ENCODE peak calls at places on chromosomes 5 and 9, in six cellular contexts. L, T, S, R, Q and G are unnamed samples.

GRCh38 chr9:19232830-19233194 is 2.3 kb downstream of the DENND4C start:
- DNase-seq in S (no peak), R (no peak), Q (peak), L (no peak), T (peak), G (no peak)

GRCh38 chr9:31820426-31820825 is 564.0 kb upstream of the ACO1 start:
- DNase-seq in S (no peak), L (no peak), Q (no peak), T (no peak), R (no peak), G (no peak)

GRCh38 chr5:113242481-113243348 is 192.1 kb downstream of the TSSK1B start:
- DNase-seq in T (no peak), S (no peak), Q (no peak), R (no peak), L (no peak), G (no peak)

GRCh38 chr9:96382839-96383164 is 709 bp downstream of the SLC35D2 start:
- DNase-seq in S (no peak), T (no peak), L (no peak), R (no peak), Q (no peak), G (no peak)

GRCh38 chr5:124263680-124264491 is 482.6 kb downstream of the ZNF608 start:
- DNase-seq in R (no peak), T (peak), S (peak), L (no peak), Q (no peak), G (no peak)

GRCh38 chr9:116096853-116097252 is 56.7 kb upstream of the PAPPA start:
- DNase-seq in T (no peak), L (no peak), S (no peak), Q (no peak), R (no peak), G (no peak)

GRCh38 chr5:177339107-177339638 is 12.3 kb downstream of the LMAN2 start:
- DNase-seq in S (no peak), T (peak), Q (no peak), R (no peak), L (no peak), G (no peak)

GRCh38 chr5:91706785-91707520 is 323.8 kb upstream of the ARRDC3 start:
- DNase-seq in T (no peak), R (no peak), L (no peak), Q (no peak), S (no peak), G (no peak)

GRCh38 chr9:32422237-32422806 is 37.9 kb downstream of the ACO1 start:
- DNase-seq in L (no peak), R (no peak), S (no peak), Q (no peak), T (no peak), G (no peak)

GRCh38 chr5:19001054-19001453 is 986.9 kb downstream of the CDH18 start:
- DNase-seq in R (no peak), S (no peak), T (peak), Q (no peak), L (no peak), G (no peak)

GRCh38 chr9:135887021-135887507 is 20.3 kb downstream of the CAMSAP1 start:
- DNase-seq in S (no peak), L (no peak), R (no peak), Q (no peak), T (no peak), G (no peak)

GRCh38 chr9:81823672-81824554 is 104.3 kb upstream of the SPATA31D4 start:
- DNase-seq in Q (no peak), S (no peak), T (no peak), R (no peak), L (no peak), G (no peak)

GRCh38 chr5:165035520-165035919 is 1530.1 kb downstream of the MAT2B start:
- DNase-seq in T (no peak), Q (no peak), R (no peak), L (no peak), S (no peak), G (no peak)

GRCh38 chr9:108691614-108692013 is 164.2 kb downstream of the ACTL7B start:
- DNase-seq in T (peak), Q (no peak), R (no peak), L (peak), S (no peak), G (no peak)

GRCh38 chr5:157253547-157253946 is 12.4 kb upstream of the CYFIP2 start:
- DNase-seq in S (peak), T (no peak), Q (peak), R (peak), L (peak), G (peak)

GRCh38 chr5:58466939-58467338 is 7.1 kb upstream of the PLK2 start:
- DNase-seq in S (peak), L (peak), Q (no peak), R (no peak), T (no peak), G (no peak)

GRCh38 chr5:177096162-177097015 is 9.7 kb downstream of the FGFR4 start:
- DNase-seq in R (no peak), S (no peak), T (no peak), L (no peak), Q (no peak), G (no peak)

GRCh38 chr5:135729582-135729879 is 104.9 kb upstream of the SLC25A48 start:
- DNase-seq in T (no peak), S (no peak), R (no peak), L (no peak), Q (no peak), G (no peak)

GRCh38 chr5:135005076-135005475 is 29.0 kb downstream of the PITX1 start:
- DNase-seq in L (no peak), S (no peak), Q (no peak), R (no peak), T (no peak), G (no peak)

GRCh38 chr5:147835386-147835798 is 3.9 kb upstream of the SPINK1 start:
- DNase-seq in S (no peak), T (peak), R (no peak), L (no peak), Q (no peak), G (no peak)

GRCh38 chr9:121783523-121784507 is 132.4 kb downstream of the DAB2IP start:
- DNase-seq in Q (no peak), T (no peak), L (peak), R (no peak), S (peak), G (no peak)

GRCh38 chr9:76004526-76004925 is 114.1 kb downstream of the PCSK5 start:
- DNase-seq in S (no peak), R (no peak), L (no peak), T (no peak), Q (no peak), G (no peak)
- TF ChIP-seq CTCF in S (no peak), R (no peak), L (no peak), T (no peak), Q (no peak), G (no peak)

GRCh38 chr9:107481035-107481434 is 8.5 kb downstream of the KLF4 start:
- DNase-seq in L (no peak), S (no peak), T (no peak), Q (no peak), R (no peak), G (no peak)
- TF ChIP-seq CTCF in L (peak), S (no peak), T (peak), Q (peak), R (peak), G (peak)

DNA sequence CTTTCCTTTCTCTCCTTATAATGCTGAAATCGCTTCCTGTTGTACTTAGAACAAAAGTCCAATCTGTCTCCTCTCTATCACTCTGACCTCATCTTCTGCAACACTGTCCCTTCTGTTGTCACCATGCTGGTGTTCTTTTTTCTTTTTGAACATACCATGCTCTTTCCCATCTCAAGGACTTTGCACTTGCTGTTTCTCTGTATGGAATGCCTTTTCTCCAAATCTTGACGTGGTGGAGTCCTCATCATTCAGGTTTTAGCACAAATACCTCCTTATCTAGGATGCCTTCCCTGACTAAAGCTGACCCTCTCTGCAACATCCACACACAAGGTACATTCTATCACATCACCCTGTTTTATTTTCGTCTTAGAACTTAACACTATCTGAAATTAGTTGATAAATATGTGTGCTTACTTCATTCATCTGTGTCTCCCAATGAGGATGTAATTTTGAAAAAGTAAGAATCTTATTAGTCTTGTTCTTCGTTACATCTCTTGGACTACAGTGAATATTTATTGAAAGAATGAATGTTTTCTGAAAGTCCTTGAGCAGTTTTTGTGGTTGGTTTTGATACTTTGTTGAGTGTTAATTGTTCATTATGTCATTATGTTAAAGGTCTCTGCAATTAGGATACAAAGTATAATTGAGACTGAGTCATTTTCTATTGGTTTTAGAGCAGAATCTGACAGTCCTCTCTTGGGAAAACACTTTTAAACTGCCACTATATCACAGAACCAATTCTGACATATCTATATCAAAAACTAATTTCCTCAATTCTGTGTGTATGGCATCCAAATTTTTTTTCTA is 145.3 kb upstream of the RASA1 start:
- DNase-seq in R (no peak), T (no peak), Q (no peak), S (no peak), L (no peak), G (no peak)
- TF ChIP-seq CTCF in R (no peak), T (no peak), Q (no peak), S (no peak), L (no peak), G (no peak)

GRCh38 chr5:75331095-75332090 is 5.6 kb upstream of the HMGCR start:
- DNase-seq in Q (no peak), S (no peak), R (no peak), T (no peak), L (no peak), G (no peak)
- TF ChIP-seq CTCF in Q (no peak), S (peak), R (peak), T (no peak), L (no peak), G (no peak)

GRCh38 chr5:172010278-172010677 is 3.8 kb upstream of the FBXW11 start:
- DNase-seq in T (no peak), Q (no peak), L (no peak), S (no peak), R (no peak), G (no peak)
- TF ChIP-seq CTCF in T (no peak), Q (peak), L (no peak), S (peak), R (no peak), G (peak)

GRCh38 chr9:113587471-113588031 is 124.0 kb downstream of the RGS3 start:
- DNase-seq in T (peak), L (no peak), R (peak), S (peak), Q (no peak), G (no peak)
- TF ChIP-seq CTCF in T (no peak), L (peak), R (peak), S (peak), Q (no peak), G (peak)

DNA sequence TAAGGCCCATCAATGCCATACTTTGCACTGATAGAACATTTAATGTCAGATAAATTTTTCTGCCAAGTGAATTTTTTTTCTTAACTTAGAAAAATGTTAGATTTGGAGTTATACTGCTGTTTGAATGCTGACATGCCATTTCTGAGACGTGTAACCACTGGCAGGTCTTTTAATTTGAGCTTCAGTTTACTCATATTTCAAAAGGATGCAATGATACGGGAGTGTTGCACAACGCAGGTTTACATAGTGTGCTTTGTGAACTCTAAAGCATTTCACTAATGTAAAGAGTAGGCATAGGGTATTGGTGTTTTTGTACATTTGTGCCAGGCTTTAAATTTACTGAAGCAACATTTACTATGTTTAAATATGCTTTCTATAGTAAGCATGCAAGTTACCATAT is 4.2 kb downstream of the ZBTB43 start:
- DNase-seq in R (no peak), S (no peak), Q (no peak), T (peak), L (no peak), G (no peak)
- TF ChIP-seq CTCF in R (no peak), S (no peak), Q (no peak), T (no peak), L (no peak), G (no peak)

DNA sequence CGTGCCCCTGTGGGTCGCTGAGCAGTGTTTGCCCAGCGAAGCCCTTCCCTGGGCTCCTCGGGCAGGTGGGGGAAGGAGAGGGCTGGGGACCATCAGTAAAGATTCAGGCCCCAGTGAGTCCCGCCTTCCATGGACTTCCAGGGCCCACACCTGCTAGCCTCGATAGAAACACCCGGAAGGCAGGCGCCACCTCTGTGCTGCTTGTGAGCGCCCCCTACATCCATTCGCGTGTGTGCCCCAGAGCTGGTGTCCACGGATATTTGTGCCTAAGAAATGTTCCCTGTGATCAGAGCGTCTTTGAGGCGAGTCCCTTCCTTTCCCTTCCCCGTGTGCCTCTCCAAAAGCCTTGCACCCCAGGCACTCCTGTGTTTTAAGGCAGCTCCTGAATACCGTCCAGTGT is 101.2 kb downstream of the COL5A1 start:
- DNase-seq in S (peak), R (no peak), T (no peak), L (no peak), Q (no peak), G (no peak)
- TF ChIP-seq CTCF in S (peak), R (no peak), T (peak), L (no peak), Q (peak), G (no peak)